ENCODE peak calls at places on chromosomes 3 and 15, in seven cellular contexts. A is HEK293T, V is right cardiac atrium, I is NCI-H1417, H is NAMALWA, U is GM13976, M is pons. Q is an unnamed sample.

GRCh38 chr3:183808355-183808754 is 17.0 kb downstream of the MAP6D1 start:
- DNase-seq in U (no peak), H (no peak), M (no peak), A (no peak), I (no peak), V (no peak), Q (no peak)

GRCh38 chr3:180646187-180646790 is 33.0 kb downstream of the CCDC39 start:
- DNase-seq in V (no peak), A (no peak), M (no peak), H (peak), U (no peak), I (peak), Q (no peak)

GRCh38 chr3:59212128-59212764 is 162.4 kb upstream of the CFAP20DC start:
- DNase-seq in U (peak), A (peak), H (peak), M (peak), I (peak), V (no peak), Q (peak)

GRCh38 chr3:174355505-174355904 is 503.6 kb upstream of the NAALADL2 start:
- DNase-seq in M (peak), A (peak), V (no peak), U (no peak), H (peak), I (peak), Q (no peak)

GRCh38 chr3:41117398-41117870 is 81.9 kb upstream of the CTNNB1 start:
- DNase-seq in A (no peak), M (peak), V (peak), U (peak), I (peak), H (peak), Q (no peak)

GRCh38 chr15:72176743-72177142 is 20.8 kb downstream of the GRAMD2A start:
- DNase-seq in U (no peak), I (no peak), V (no peak), H (no peak), A (no peak), M (no peak), Q (no peak)

GRCh38 chr3:109098245-109098644 is 19.7 kb downstream of the MORC1 start:
- DNase-seq in V (no peak), H (peak), I (peak), A (peak), M (no peak), U (no peak), Q (peak)

GRCh38 chr15:90033006-90033405 is 31.9 kb downstream of the ZNF710 start:
- DNase-seq in H (no peak), A (no peak), U (no peak), M (no peak), V (no peak), I (no peak), Q (no peak)

GRCh38 chr3:13712682-13713180 is 163.8 kb downstream of the FBLN2 start:
- DNase-seq in U (no peak), H (no peak), V (no peak), M (no peak), I (no peak), A (no peak), Q (no peak)

GRCh38 chr3:99475229-99475628 is 163.2 kb upstream of the COL8A1 start:
- DNase-seq in A (no peak), U (no peak), M (no peak), V (no peak), H (no peak), I (no peak), Q (no peak)

GRCh38 chr3:31356941-31357340 is 175.8 kb upstream of the STT3B start:
- DNase-seq in U (no peak), A (no peak), M (no peak), I (no peak), H (no peak), V (peak), Q (no peak)